ENCODE peak calls at places on chromosomes 12 and 14, in four cellular contexts. V is GM12878, J is H1, K is K562. F is an unnamed sample. For H3K4me1, the result is how much of the 10 kb centered on the place peaks cover.

GRCh38 chr14:65032319-65032718 is 45.6 kb downstream of the FNTB start:
- DNase-seq in V (no peak), J (no peak), K (no peak), F (no peak)

GRCh38 chr12:102689701-102690100 is 209.3 kb upstream of the IGF1 start:
- DNase-seq in V (no peak), J (no peak), K (no peak), F (no peak)

GRCh38 chr14:77026166-77026929 is 2.2 kb downstream of the IRF2BPL start:
- DNase-seq in V (no peak), J (no peak), K (no peak), F (no peak)

GRCh38 chr14:33280646-33281045 is 342.0 kb downstream of the NPAS3 start:
- DNase-seq in V (no peak), J (no peak), K (no peak), F (no peak)

GRCh38 chr14:95495538-95496025 is 20.9 kb downstream of the SYNE3 start:
- DNase-seq in V (peak), J (no peak), K (no peak), F (no peak)

GRCh38 chr12:19915392-19916192 is 452.7 kb upstream of the PDE3A start:
- DNase-seq in V (no peak), J (no peak), K (no peak), F (peak)

GRCh38 chr12:20369164-20370000 is 1.0 kb downstream of the PDE3A start:
- DNase-seq in V (no peak), J (peak), K (no peak), F (no peak)

GRCh38 chr12:111338096-111338495 is 30.8 kb downstream of the PHETA1 start:
- DNase-seq in V (no peak), J (no peak), K (no peak), F (no peak)

GRCh38 chr14:26765768-26766550 is 168.1 kb upstream of the NOVA1 start:
- DNase-seq in V (no peak), J (no peak), K (no peak), F (no peak)

GRCh38 chr12:3452348-3452747 is 38.7 kb upstream of the PRMT8 start:
- DNase-seq in V (no peak), J (no peak), K (no peak), F (no peak)

GRCh38 chr12:45329238-45329637 is 113.3 kb downstream of the ANO6 start:
- DNase-seq in V (no peak), J (no peak), K (no peak), F (no peak)

GRCh38 chr12:124861492-124861891 is 2.2 kb downstream of the SCARB1 start:
- DNase-seq in V (peak), J (no peak), K (peak), F (peak)

GRCh38 chr12:67651380-67651695 is 2.8 kb downstream of the DYRK2 start:
- DNase-seq in V (no peak), J (no peak), K (no peak), F (no peak)

GRCh38 chr12:32549675-32550079 is 129.4 kb upstream of the DNM1L start:
- DNase-seq in V (no peak), J (no peak), K (no peak), F (no peak)

DNA sequence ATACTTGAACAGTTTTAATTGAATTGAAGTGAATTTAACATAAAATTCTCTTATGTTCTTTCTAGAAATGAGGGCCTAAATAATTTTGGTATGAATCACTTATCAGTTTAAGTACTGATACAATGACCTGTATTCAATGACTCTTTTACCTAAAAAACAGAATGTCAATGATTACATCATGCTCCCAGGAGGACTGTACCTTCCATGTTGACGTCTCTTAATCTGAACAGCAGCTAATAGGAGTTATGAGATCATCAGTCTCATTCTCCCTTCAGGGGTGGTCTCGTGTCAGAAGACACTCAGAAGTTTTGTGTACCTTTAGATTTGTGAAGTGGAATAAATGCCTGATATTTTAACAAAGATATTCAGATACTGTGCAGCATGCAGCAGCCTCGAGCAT is 206.3 kb downstream of the CNTN1 start:
- DNase-seq in V (no peak), J (no peak), K (no peak), F (no peak)
- TF ChIP-seq EGR1 in V (no peak), J (no peak), K (no peak), F (no peak)

GRCh38 chr14:102317564-102318248 is 1.8 kb upstream of the ZNF839 start:
- DNase-seq in V (no peak), J (no peak), K (no peak), F (no peak)

GRCh38 chr14:102320033-102320660 is 601 bp downstream of the ZNF839 start:
- DNase-seq in V (no peak), J (no peak), K (peak), F (no peak)

GRCh38 chr14:102320671-102321455 is 1.3 kb downstream of the ZNF839 start:
- DNase-seq in V (no peak), J (no peak), K (no peak), F (no peak)

GRCh38 chr14:102318781-102319276 is 717 bp upstream of the ZNF839 start:
- DNase-seq in V (no peak), J (no peak), K (no peak), F (no peak)

GRCh38 chr14:102319351-102320032 is at the start of gene ZNF839:
- DNase-seq in V (no peak), J (peak), K (peak), F (peak)
- H3K4me1 ChIP-seq in V (under half), J (under half), K (under half), F (half or more)

GRCh38 chr12:6069452-6070093 is 54.9 kb downstream of the VWF start:
- DNase-seq in V (no peak), J (no peak), K (peak), F (no peak)

GRCh38 chr12:6073426-6073825 is 51.0 kb downstream of the VWF start:
- DNase-seq in V (no peak), J (no peak), K (no peak), F (no peak)

GRCh38 chr12:6070472-6071257 is 53.8 kb downstream of the VWF start:
- DNase-seq in V (no peak), J (no peak), K (no peak), F (no peak)

GRCh38 chr12:6074394-6074793 is 50.1 kb downstream of the VWF start:
- DNase-seq in V (no peak), J (no peak), K (no peak), F (no peak)

GRCh38 chr12:6072302-6072752 is 52.1 kb downstream of the VWF start:
- DNase-seq in V (no peak), J (no peak), K (no peak), F (no peak)
- TF ChIP-seq EGR1 in V (no peak), J (no peak), K (no peak), F (no peak)

DNA sequence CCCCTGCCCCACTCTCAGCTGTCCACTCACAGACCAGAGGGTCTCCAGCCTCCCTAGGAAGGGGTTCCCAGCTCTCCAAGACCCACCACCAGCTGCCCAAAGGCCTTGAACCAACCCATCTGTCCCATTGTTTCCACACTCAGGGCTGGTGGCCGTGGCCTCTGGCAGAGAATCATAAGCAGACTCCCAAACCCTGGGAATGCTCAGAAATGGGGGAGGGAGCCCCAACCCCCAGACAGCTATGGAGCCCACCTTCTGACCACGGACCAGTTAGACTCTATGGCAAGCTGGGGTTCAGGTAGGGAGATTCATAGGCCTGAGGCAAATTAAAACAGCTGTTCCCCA is 280.0 kb downstream of the DPF3 start:
- DNase-seq in V (no peak), J (no peak), K (no peak), F (no peak)
- H3K4me1 ChIP-seq in V (under half), J (under half), K (under half), F (under half)